ENCODE peak calls at places on chromosomes 16 and 17, in five cellular contexts. R, E, T, C and M are unnamed samples.

GRCh38 chr17:35373984-35374765 is 754 bp upstream of the SLFN11 start:
- DNase-seq in R (peak), E (peak), T (peak), C (peak), M (peak)

GRCh38 chr16:4837733-4838501 is 9.2 kb downstream of the GLYR1 start:
- DNase-seq in R (no peak), E (no peak), T (no peak), C (no peak), M (no peak)

GRCh38 chr17:68182940-68183551 is 64.8 kb upstream of the AMZ2 start:
- DNase-seq in R (no peak), E (no peak), T (no peak), C (no peak), M (no peak)

GRCh38 chr17:40349477-40350409 is 14.8 kb downstream of the GJD3 start:
- DNase-seq in R (no peak), E (peak), T (no peak), C (peak), M (no peak)

GRCh38 chr17:48711128-48711527 is 11.2 kb downstream of the PRAC1 start:
- DNase-seq in R (no peak), E (no peak), T (no peak), C (no peak), M (no peak)

GRCh38 chr17:38853292-38854219 is at the start of gene RPL23:
- DNase-seq in R (peak), E (peak), T (peak), C (peak), M (peak)

GRCh38 chr17:68910256-68910705 is 44.9 kb downstream of the ABCA8 start:
- DNase-seq in R (no peak), E (peak), T (no peak), C (no peak), M (no peak)

GRCh38 chr16:25796239-25796638 is 104.5 kb downstream of the HS3ST4 start:
- DNase-seq in R (no peak), E (no peak), T (no peak), C (no peak), M (no peak)

GRCh38 chr16:54077412-54077821 is 209.2 kb downstream of the IRX3 start:
- DNase-seq in R (no peak), E (no peak), T (peak), C (no peak), M (peak)

GRCh38 chr17:6558932-6559752 is 2.8 kb upstream of the PITPNM3 start:
- DNase-seq in R (no peak), E (no peak), T (no peak), C (no peak), M (no peak)

GRCh38 chr17:78974635-78975591 is 4.8 kb downstream of the LGALS3BP start:
- DNase-seq in R (peak), E (peak), T (peak), C (no peak), M (peak)

GRCh38 chr16:27841061-27841801 is 222.3 kb downstream of the GSG1L start:
- DNase-seq in R (no peak), E (no peak), T (no peak), C (no peak), M (no peak)

GRCh38 chr17:21001111-21001812 is 41.5 kb downstream of the USP22 start:
- DNase-seq in R (no peak), E (no peak), T (no peak), C (no peak), M (no peak)

GRCh38 chr16:22284637-22285515 is 12.3 kb upstream of the POLR3E start:
- DNase-seq in R (no peak), E (no peak), T (no peak), C (no peak), M (no peak)

GRCh38 chr16:15803608-15804007 is 53.2 kb downstream of the MYH11 start:
- DNase-seq in R (no peak), E (no peak), T (no peak), C (no peak), M (no peak)

GRCh38 chr16:11915644-11916523 is at the start of gene GSPT1:
- DNase-seq in R (peak), E (peak), T (peak), C (peak), M (peak)
- TF ChIP-seq CTCF in R (no peak), E (peak), T (no peak), C (no peak), M (peak)

GRCh38 chr16:56111100-56111499 is 80.2 kb upstream of the GNAO1 start:
- DNase-seq in R (no peak), E (no peak), T (no peak), C (no peak), M (no peak)

GRCh38 chr16:56106527-56106926 is 84.8 kb upstream of the GNAO1 start:
- DNase-seq in R (no peak), E (no peak), T (no peak), C (no peak), M (no peak)

GRCh38 chr16:56109205-56109604 is 82.1 kb upstream of the GNAO1 start:
- DNase-seq in R (no peak), E (no peak), T (no peak), C (no peak), M (no peak)

GRCh38 chr16:56108724-56109123 is 82.6 kb upstream of the GNAO1 start:
- DNase-seq in R (no peak), E (no peak), T (no peak), C (no peak), M (no peak)

GRCh38 chr16:56107944-56108583 is 83.2 kb upstream of the GNAO1 start:
- DNase-seq in R (no peak), E (no peak), T (no peak), C (no peak), M (no peak)
- TF ChIP-seq CTCF in R (no peak), E (no peak), T (no peak), C (no peak), M (no peak)

GRCh38 chr17:76887809-76888208 is 19.6 kb downstream of the MGAT5B start:
- DNase-seq in R (no peak), E (no peak), T (no peak), C (no peak), M (no peak)
- TF ChIP-seq CTCF in R (no peak), E (no peak), T (no peak), C (no peak), M (no peak)

GRCh38 chr17:28548417-28549130 is 3.9 kb downstream of the UNC119 start:
- DNase-seq in R (no peak), E (no peak), T (no peak), C (no peak), M (no peak)
- TF ChIP-seq CTCF in R (no peak), E (no peak), T (no peak), C (peak), M (peak)

GRCh38 chr16:2429771-2430663 is 770 bp downstream of the CCNF start:
- DNase-seq in R (no peak), E (no peak), T (no peak), C (no peak), M (no peak)
- TF ChIP-seq CTCF in R (no peak), E (no peak), T (peak), C (no peak), M (no peak)

GRCh38 chr17:49734666-49735490 is 27.1 kb upstream of the SLC35B1 start:
- DNase-seq in R (no peak), E (no peak), T (no peak), C (no peak), M (no peak)
- TF ChIP-seq CTCF in R (no peak), E (no peak), T (no peak), C (no peak), M (no peak)

DNA sequence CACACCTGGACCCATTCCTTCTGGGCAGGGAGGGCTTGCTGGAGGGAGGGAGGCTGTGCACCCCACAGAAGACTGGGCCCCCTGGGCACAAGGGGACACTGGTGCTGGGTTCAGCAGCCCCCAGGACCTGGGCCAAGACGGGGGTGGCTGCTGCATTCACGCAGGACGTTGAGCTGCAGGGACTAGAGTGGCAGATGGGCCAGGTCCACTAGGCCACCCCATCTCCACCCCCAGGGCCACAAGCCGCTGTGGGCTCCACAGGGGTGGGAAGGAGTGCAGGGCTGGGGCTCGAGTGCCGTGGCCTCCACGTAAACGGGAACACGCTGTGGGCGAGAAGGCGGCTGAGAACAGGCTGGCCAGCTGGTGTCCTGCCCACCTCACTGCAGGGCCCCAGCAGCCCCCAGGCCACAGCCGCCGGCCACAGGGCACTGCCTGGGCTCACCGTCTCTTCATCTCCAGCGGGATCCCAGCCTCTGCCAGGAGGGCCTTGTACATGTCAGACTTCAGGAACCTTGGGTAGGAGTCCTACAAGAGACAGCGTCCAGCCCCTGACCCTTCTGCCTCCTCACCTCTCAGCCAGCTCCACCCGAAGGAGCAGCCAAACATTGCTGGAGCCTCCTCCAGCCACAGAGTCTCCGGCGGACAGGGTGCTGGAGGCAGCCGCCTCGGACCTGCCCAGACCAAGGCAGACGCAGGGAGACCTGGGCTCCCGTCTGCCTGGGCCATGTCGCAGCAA is 6.5 kb downstream of the RGS11 start:
- DNase-seq in R (no peak), E (no peak), T (no peak), C (no peak), M (no peak)
- TF ChIP-seq CTCF in R (no peak), E (no peak), T (no peak), C (no peak), M (no peak)